ENCODE peak calls at places on chromosomes 11 and 22, in seven cellular contexts. V is colonic mucosa, C is AG10803, I is mammary epithelial cell, L is BJ, Z is uterus, N is right lobe of liver. Q is an unnamed sample.

GRCh38 chr22:31139866-31140716 is at the start of gene PLA2G3:
- DNase-seq in N (no peak), V (peak; percentile 48), C (no peak), L (no peak), I (no peak), Z (no peak), Q (no peak)

GRCh38 chr11:1746516-1746931 is 3.9 kb downstream of the IFITM10 start:
- DNase-seq in Z (no peak), I (peak; percentile 89), N (peak; percentile 57), C (no peak), L (no peak), V (peak; percentile 28), Q (no peak)

GRCh38 chr22:31508536-31508935 is 12.2 kb downstream of the SFI1 start:
- DNase-seq in L (no peak), I (no peak), Z (no peak), C (no peak), V (no peak), N (no peak), Q (no peak)

GRCh38 chr11:10931761-10932700 is 74.2 kb upstream of the ZBED5 start:
- DNase-seq in V (peak; percentile 58), L (no peak), Z (peak; percentile 67), I (no peak), C (no peak), N (no peak), Q (no peak)

GRCh38 chr11:134668796-134669195 is 256.8 kb upstream of the B3GAT1 start:
- DNase-seq in N (no peak), I (no peak), C (no peak), L (no peak), Z (no peak), V (no peak), Q (no peak)

GRCh38 chr11:9351956-9352355 is 32.5 kb upstream of the IPO7 start:
- DNase-seq in L (no peak), Z (no peak), C (no peak), I (peak; percentile 84), V (no peak), N (no peak), Q (no peak)

GRCh38 chr11:112024178-112024777 is 930 bp upstream of the DLAT start:
- DNase-seq in N (no peak), C (no peak), V (no peak), I (peak; percentile 1), Z (no peak), L (no peak), Q (no peak)

GRCh38 chr22:41256254-41256897 is 15.6 kb upstream of the CHADL start:
- DNase-seq in I (peak; percentile 81), Z (no peak), C (peak; percentile 55), L (peak; percentile 28), N (no peak), V (no peak), Q (peak; percentile 39)

GRCh38 chr11:26842458-26842841 is 120.6 kb upstream of the SLC5A12 start:
- DNase-seq in N (no peak), V (no peak), I (no peak), Z (no peak), C (peak; percentile 90), L (peak; percentile 44), Q (no peak)

GRCh38 chr11:47918370-47918690 is 62.0 kb upstream of the PTPRJ start:
- DNase-seq in L (no peak), V (no peak), I (no peak), C (no peak), N (no peak), Z (no peak), Q (no peak)

GRCh38 chr11:76837696-76838421 is 22.9 kb upstream of the ACER3 start:
- DNase-seq in C (no peak), V (peak; percentile 25), I (no peak), L (no peak), N (no peak), Z (no peak), Q (no peak)

GRCh38 chr11:110833033-110833484 is 120.8 kb upstream of the ARHGAP20 start:
- DNase-seq in I (peak; percentile 51), L (no peak), Z (no peak), C (peak; percentile 31), N (no peak), V (no peak), Q (peak; percentile 27)

GRCh38 chr22:19199479-19199878 is 20.9 kb upstream of the SLC25A1 start:
- DNase-seq in L (no peak), V (no peak), C (no peak), N (no peak), I (no peak), Z (no peak), Q (no peak)

GRCh38 chr11:121318848-121319834 is 26.6 kb downstream of the SC5D start:
- DNase-seq in C (peak; percentile 57), I (peak; percentile 49), L (peak; percentile 9), V (no peak), Z (no peak), N (no peak), Q (peak; percentile 8)

GRCh38 chr11:416757-417621 is 2.2 kb upstream of the SIGIRR start:
- DNase-seq in N (no peak), C (peak; percentile 16), Z (no peak), L (no peak), V (peak; percentile 78), I (peak; percentile 45), Q (no peak)
- H3K4me3 ChIP-seq in N (peak overlapping the region; percentile 39), C (peak overlapping the region; percentile 54), Z (peak overlapping the region; percentile 22), L (peak overlapping the region; percentile 47), V (peak overlapping the region; percentile 70), I (peak overlapping the region; percentile 56), Q (peak overlapping the region; percentile 49)

DNA sequence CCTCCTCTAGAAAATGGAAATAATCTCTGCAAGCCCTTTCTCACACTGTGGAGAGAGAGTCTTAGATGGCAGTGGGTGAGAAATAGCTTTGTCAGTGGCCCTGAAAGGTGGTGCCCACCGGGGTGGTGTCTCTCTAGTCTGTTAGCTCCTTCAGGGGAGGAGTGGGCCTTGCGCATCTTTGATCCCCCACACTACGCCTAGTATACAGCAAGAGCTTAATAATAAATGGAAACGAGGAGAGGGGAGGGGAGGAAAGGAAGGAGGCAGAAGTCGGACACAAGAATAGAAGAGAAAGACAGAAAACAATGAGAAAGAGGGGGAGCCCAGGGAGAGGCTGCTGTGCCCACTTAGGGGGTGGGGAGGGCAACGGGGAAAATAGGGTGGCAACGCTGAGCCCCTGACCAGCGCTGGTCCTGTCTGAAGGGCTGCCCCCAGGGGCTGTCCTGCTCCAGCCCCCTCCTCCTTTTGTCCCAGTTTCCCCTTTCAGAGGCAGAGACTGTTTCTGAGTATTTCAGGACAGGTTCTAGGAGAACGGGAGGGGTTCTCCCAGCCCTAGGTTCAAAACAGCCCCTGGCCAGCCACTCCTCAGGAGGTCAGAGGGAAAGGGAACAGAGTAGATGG is 1.2 kb downstream of the ARRB1 start:
- DNase-seq in L (no peak), Z (no peak), V (no peak), C (no peak), I (no peak), N (no peak), Q (no peak)
- H3K4me3 ChIP-seq in L (no peak overlapping the region), Z (peak overlapping the region; percentile 45), V (peak overlapping the region; percentile 65), C (no peak overlapping the region), I (no peak overlapping the region), N (peak overlapping the region; percentile 82), Q (peak overlapping the region; percentile 87)

GRCh38 chr11:67417425-67417824 is 1.9 kb downstream of the CARNS1 start:
- DNase-seq in N (no peak), L (no peak), I (no peak), Z (no peak), V (no peak), C (no peak), Q (no peak)

GRCh38 chr11:67413266-67413797 is 2.1 kb upstream of the CARNS1 start:
- DNase-seq in Z (no peak), I (no peak), V (no peak), C (no peak), L (no peak), N (no peak), Q (no peak)

GRCh38 chr11:67418476-67419281 is 3.2 kb downstream of the CARNS1 start:
- DNase-seq in Z (no peak), V (no peak), C (no peak), L (no peak), N (peak; percentile 83), I (no peak), Q (no peak)

GRCh38 chr11:67416416-67417335 is 1.2 kb downstream of the CARNS1 start:
- DNase-seq in N (no peak), L (no peak), V (no peak), C (no peak), I (no peak), Z (no peak), Q (no peak)

GRCh38 chr11:67415501-67416304 is at the start of gene CARNS1:
- DNase-seq in V (no peak), N (no peak), Z (no peak), C (no peak), I (no peak), L (no peak), Q (no peak)
- H3K4me3 ChIP-seq in V (peak within 1 kb of the TSS; percentile 31), N (no peak within 1 kb of the TSS), Z (no peak within 1 kb of the TSS), C (peak within 1 kb of the TSS; percentile 37), I (no peak within 1 kb of the TSS), L (no peak within 1 kb of the TSS), Q (peak within 1 kb of the TSS; percentile 17)

GRCh38 chr22:29482253-29482652 is 2.2 kb downstream of the NEFH start:
- DNase-seq in Z (no peak), I (no peak), C (no peak), L (no peak), V (no peak), N (no peak), Q (no peak)

GRCh38 chr22:29479417-29480261 is at the start of gene NEFH:
- DNase-seq in V (no peak), Z (no peak), L (no peak), N (no peak), C (no peak), I (no peak), Q (no peak)

GRCh38 chr22:29480262-29480511 is 169 bp downstream of the NEFH start:
- DNase-seq in V (no peak), C (no peak), N (no peak), Z (no peak), L (no peak), I (no peak), Q (no peak)

GRCh38 chr22:29481265-29482000 is 1.4 kb downstream of the NEFH start:
- DNase-seq in V (no peak), C (peak; percentile 6), Z (no peak), L (no peak), I (no peak), N (no peak), Q (no peak)

GRCh38 chr22:29480512-29481264 is 670 bp downstream of the NEFH start:
- DNase-seq in I (peak; percentile 42), C (peak; percentile 35), N (no peak), Z (no peak), L (no peak), V (no peak), Q (no peak)
- H3K4me3 ChIP-seq in I (peak overlapping the region; percentile 50), C (peak overlapping the region; percentile 26), N (no peak overlapping the region), Z (no peak overlapping the region), L (peak overlapping the region; percentile 18), V (no peak overlapping the region), Q (peak overlapping the region; percentile 41)

GRCh38 chr11:108664730-108665525 is at the start of gene DDX10:
- DNase-seq in I (peak; percentile 97), V (peak; percentile 99), L (peak; percentile 79), Z (peak; percentile 99), N (peak; percentile 99), C (peak; percentile 97), Q (peak; percentile 97)
- H3K4me3 ChIP-seq in I (peak within 1 kb of the TSS; percentile 90), V (peak within 1 kb of the TSS; percentile 88), L (peak within 1 kb of the TSS; percentile 74), Z (peak within 1 kb of the TSS; percentile 70), N (peak within 1 kb of the TSS; percentile 81), C (peak within 1 kb of the TSS; percentile 75), Q (peak within 1 kb of the TSS; percentile 79)